ENCODE peak calls at places on chromosomes 12 and 14, in nine cellular contexts. Y, N, H, B, O, L, E, S and P are unnamed samples.
A peak's percentile ranks its signal among the peaks of the same experiment; 100 is the strongest.

GRCh38 chr14:70257526-70257925 is 68.8 kb upstream of the SLC8A3 start:
- DNase-seq in Y (no peak), N (no peak), H (no peak), B (no peak), O (peak; percentile 13), L (peak; percentile 60), E (no peak), S (no peak), P (no peak)

GRCh38 chr12:104623920-104624319 is 167.2 kb downstream of the CHST11 start:
- DNase-seq in Y (no peak), N (no peak), H (no peak), B (no peak), O (no peak), L (no peak), E (no peak), S (no peak), P (no peak)

GRCh38 chr12:131203666-131204415 is 250.1 kb downstream of the ADGRD1 start:
- DNase-seq in Y (no peak), N (no peak), H (peak; percentile 52), B (no peak), O (no peak), L (no peak), E (no peak), S (no peak), P (peak; percentile 40)

GRCh38 chr12:42372154-42372791 is 46.3 kb downstream of the PPHLN1 start:
- DNase-seq in Y (peak; percentile 10), N (peak; percentile 38), H (no peak), B (no peak), O (peak; percentile 59), L (peak; percentile 42), E (no peak), S (peak; percentile 21), P (no peak)

GRCh38 chr12:60173213-60174170 is 577.7 kb downstream of the SLC16A7 start:
- DNase-seq in Y (no peak), N (no peak), H (no peak), B (no peak), O (peak; percentile 12), L (no peak), E (peak; percentile 9), S (no peak), P (no peak)

GRCh38 chr14:104609666-104610065 is 5.1 kb upstream of the TMEM179 start:
- DNase-seq in Y (no peak), N (no peak), H (peak; percentile 40), B (no peak), O (no peak), L (no peak), E (no peak), S (no peak), P (no peak)

GRCh38 chr12:17642340-17642650 is 447.7 kb downstream of the RERGL start:
- DNase-seq in Y (no peak), N (no peak), H (no peak), B (no peak), O (no peak), L (no peak), E (no peak), S (no peak), P (no peak)

GRCh38 chr12:48779869-48780268 is 9.0 kb downstream of the ADCY6 start:
- DNase-seq in Y (peak; percentile 66), N (no peak), H (peak; percentile 94), B (no peak), O (no peak), L (no peak), E (no peak), S (peak; percentile 90), P (peak; percentile 73)

GRCh38 chr12:55068416-55069010 is 48.7 kb downstream of the NEUROD4 start:
- DNase-seq in Y (peak; percentile 14), N (peak; percentile 34), H (no peak), B (peak; percentile 32), O (peak; percentile 53), L (peak; percentile 51), E (no peak), S (peak; percentile 21), P (no peak)

GRCh38 chr12:28767836-28768348 is 381.2 kb upstream of the FAR2 start:
- DNase-seq in Y (peak; percentile 6), N (no peak), H (no peak), B (no peak), O (no peak), L (no peak), E (no peak), S (no peak), P (no peak)

GRCh38 chr14:88468396-88468795 is 82.9 kb downstream of the SPATA7 start:
- DNase-seq in Y (peak; percentile 92), N (no peak), H (no peak), B (no peak), O (no peak), L (no peak), E (no peak), S (no peak), P (no peak)

GRCh38 chr12:19236656-19237055 is 107.1 kb downstream of the PLEKHA5 start:
- DNase-seq in Y (peak; percentile 62), N (no peak), H (peak; percentile 68), B (no peak), O (no peak), L (no peak), E (no peak), S (peak; percentile 16), P (no peak)

GRCh38 chr12:51867796-51868428 is 19.4 kb upstream of the FIGNL2 start:
- DNase-seq in Y (no peak), N (no peak), H (no peak), B (no peak), O (no peak), L (no peak), E (no peak), S (no peak), P (no peak)

GRCh38 chr14:77409131-77409533 is 14.2 kb downstream of the NOXRED1 start:
- DNase-seq in Y (no peak), N (no peak), H (no peak), B (no peak), O (peak; percentile 28), L (peak; percentile 21), E (no peak), S (no peak), P (no peak)

GRCh38 chr14:104290058-104290667 is 151.8 kb downstream of the KIF26A start:
- DNase-seq in Y (no peak), N (no peak), H (no peak), B (no peak), O (no peak), L (no peak), E (no peak), S (no peak), P (no peak)

GRCh38 chr14:29521526-29522137 is 406.0 kb downstream of the PRKD1 start:
- DNase-seq in Y (no peak), N (no peak), H (no peak), B (no peak), O (peak; percentile 30), L (no peak), E (no peak), S (no peak), P (no peak)

GRCh38 chr12:34298176-34298970 is 276.1 kb downstream of the ALG10 start:
- DNase-seq in Y (no peak), N (no peak), H (no peak), B (no peak), O (no peak), L (no peak), E (peak; percentile 1), S (no peak), P (no peak)
- H3K9me3 ChIP-seq in Y (peaks cover 20% of the 10 kb centered on the region), N (no peaks in the 10 kb centered on the region), H (no peaks in the 10 kb centered on the region), B (no peaks in the 10 kb centered on the region), O (peaks cover 6% of the 10 kb centered on the region), L (no peaks in the 10 kb centered on the region), E (no peaks in the 10 kb centered on the region), S (no peaks in the 10 kb centered on the region), P (no peaks in the 10 kb centered on the region)

DNA sequence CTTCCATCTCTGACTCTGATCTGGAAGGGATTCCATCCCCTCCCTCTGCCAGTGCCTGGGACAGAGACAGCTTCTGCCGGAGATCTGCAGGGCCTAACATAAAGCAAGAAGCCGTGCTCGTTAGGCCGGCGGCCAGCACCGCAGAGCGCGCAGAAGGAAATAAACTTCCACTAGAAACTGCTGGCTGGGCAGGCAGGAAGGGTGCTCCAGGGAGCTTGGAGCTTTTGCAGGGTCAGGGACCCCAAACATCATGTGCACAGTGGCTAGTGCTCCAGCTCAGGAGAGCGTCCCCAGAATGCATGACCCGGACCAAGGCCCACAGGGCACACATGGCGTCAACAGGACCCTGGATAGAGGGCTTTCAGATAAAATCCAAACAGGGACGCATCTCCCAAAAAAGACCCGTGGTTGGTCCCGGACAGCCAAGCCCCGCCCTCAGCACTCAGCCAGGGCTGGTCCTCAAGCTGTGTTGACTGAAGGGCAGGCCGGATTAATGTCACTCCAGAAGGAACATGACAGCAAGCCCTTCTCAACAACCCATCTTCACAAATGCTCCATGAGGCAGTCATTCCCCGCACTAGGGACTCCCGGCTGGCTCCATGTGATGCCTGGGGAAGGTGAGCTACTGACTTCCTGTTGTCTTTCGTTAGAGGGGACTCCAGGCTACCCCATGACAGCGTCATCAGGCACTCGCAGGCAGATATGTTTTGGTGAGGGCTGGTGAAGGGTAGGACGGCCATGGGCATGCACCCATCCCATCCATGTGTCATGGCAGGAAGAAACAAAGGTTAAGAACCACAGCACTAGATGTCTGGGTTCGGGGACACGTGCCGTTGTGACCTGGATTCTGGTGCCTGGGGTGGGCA is 121.5 kb downstream of the CALM1 start:
- DNase-seq in Y (no peak), N (no peak), H (no peak), B (no peak), O (peak; percentile 45), L (no peak), E (no peak), S (no peak), P (no peak)
- H3K4me1 ChIP-seq in Y (peaks cover 12% of the 10 kb centered on the region), N (no peaks in the 10 kb centered on the region), H (peaks cover 7% of the 10 kb centered on the region), B (peaks cover 4% of the 10 kb centered on the region), O (no peaks in the 10 kb centered on the region), L (peaks cover 34% of the 10 kb centered on the region), E (peaks cover under 1% of the 10 kb centered on the region), S (peaks cover 66% of the 10 kb centered on the region), P (peaks cover 60% of the 10 kb centered on the region)

GRCh38 chr12:14186193-14186502 is 179.3 kb upstream of the ATF7IP start:
- DNase-seq in Y (no peak), N (no peak), H (no peak), B (no peak), O (no peak), L (no peak), E (no peak), S (no peak), P (no peak)

GRCh38 chr12:14190694-14191093 is 174.8 kb upstream of the ATF7IP start:
- DNase-seq in Y (no peak), N (no peak), H (no peak), B (no peak), O (no peak), L (no peak), E (no peak), S (no peak), P (no peak)

GRCh38 chr12:14185441-14186192 is 179.9 kb upstream of the ATF7IP start:
- DNase-seq in Y (peak; percentile 6), N (peak; percentile 6), H (no peak), B (no peak), O (peak; percentile 79), L (peak; percentile 39), E (no peak), S (peak; percentile 7), P (no peak)

GRCh38 chr12:14188761-14189160 is 176.7 kb upstream of the ATF7IP start:
- DNase-seq in Y (no peak), N (no peak), H (no peak), B (no peak), O (no peak), L (no peak), E (no peak), S (no peak), P (no peak)

GRCh38 chr12:14187966-14188365 is 177.5 kb upstream of the ATF7IP start:
- DNase-seq in Y (no peak), N (no peak), H (no peak), B (no peak), O (no peak), L (no peak), E (no peak), S (no peak), P (no peak)
- H3K4me3 ChIP-seq in Y (no peak overlapping the region), N (no peak overlapping the region), H (no peak overlapping the region), B (no peak overlapping the region), O (no peak overlapping the region), L (no peak overlapping the region), E (no peak overlapping the region), S (no peak overlapping the region), P (no peak overlapping the region)

GRCh38 chr14:105849933-105850626 is 323.7 kb downstream of the TMEM121 start:
- DNase-seq in Y (no peak), N (no peak), H (peak; percentile 43), B (no peak), O (no peak), L (no peak), E (no peak), S (no peak), P (peak; percentile 44)
- H3K9me3 ChIP-seq in Y (peaks cover 21% of the 10 kb centered on the region), N (no peaks in the 10 kb centered on the region), H (no peaks in the 10 kb centered on the region), B (no peaks in the 10 kb centered on the region), O (no peaks in the 10 kb centered on the region), L (no peaks in the 10 kb centered on the region), E (no peaks in the 10 kb centered on the region), S (no peaks in the 10 kb centered on the region), P (no peaks in the 10 kb centered on the region)